ENCODE peak calls at places on chromosomes 4 and X, in nine cellular contexts. J, Z, A, B, I, T, G, M and E are unnamed samples.

GRCh38 chr4:30754021-30754420 is 33.9 kb downstream of the PCDH7 start:
- DNase-seq in T (peak), B (no peak), A (peak), M (no peak), J (no peak), I (no peak), Z (no peak), G (no peak), E (no peak)

GRCh38 chr4:133598779-133599178 is 449.7 kb downstream of the PCDH10 start:
- DNase-seq in I (no peak), T (no peak), G (no peak), B (peak), A (peak), M (no peak), J (no peak), Z (no peak), E (no peak)

GRCh38 chr4:6205973-6206372 is 5.6 kb upstream of the JAKMIP1 start:
- DNase-seq in M (no peak), J (no peak), A (no peak), B (no peak), T (no peak), G (no peak), I (no peak), Z (no peak), E (no peak)

GRCh38 chr4:53551963-53552362 is 39.3 kb downstream of the LNX1 start:
- DNase-seq in Z (no peak), T (peak), G (no peak), B (peak), A (no peak), I (no peak), J (no peak), M (no peak), E (no peak)

GRCh38 chr4:56744030-56744429 is 62.9 kb upstream of the HOPX start:
- DNase-seq in T (no peak), I (no peak), A (no peak), J (no peak), Z (no peak), M (no peak), B (no peak), G (no peak), E (no peak)

GRCh38 chr4:35793766-35794165 is 450.5 kb downstream of the ARAP2 start:
- DNase-seq in B (no peak), A (no peak), T (no peak), M (no peak), J (no peak), I (no peak), Z (no peak), G (no peak), E (no peak)

GRCh38 chrX:154750301-154751120 is at the start of gene GAB3:
- DNase-seq in A (no peak), G (no peak), M (no peak), J (no peak), Z (no peak), I (peak), T (peak), B (peak), E (no peak)

GRCh38 chrX:7146026-7146702 is 1.3 kb upstream of the STS start:
- DNase-seq in T (no peak), G (no peak), A (peak), I (no peak), Z (no peak), B (no peak), M (no peak), J (no peak), E (no peak)

GRCh38 chrX:12360389-12360788 is 222.1 kb downstream of the FRMPD4 start:
- DNase-seq in Z (no peak), A (peak), J (no peak), G (no peak), M (no peak), T (peak), B (peak), I (no peak), E (peak)

GRCh38 chr4:101393256-101393655 is 45.9 kb upstream of the PPP3CA start:
- DNase-seq in G (peak), A (peak), Z (no peak), T (peak), B (no peak), J (no peak), M (peak), I (no peak), E (peak)

GRCh38 chr4:76441881-76442280 is 6.9 kb downstream of the SHROOM3 start:
- DNase-seq in Z (no peak), A (no peak), J (no peak), I (no peak), G (no peak), T (no peak), M (no peak), B (no peak), E (no peak)

GRCh38 chr4:7156273-7157139 is 35.8 kb upstream of the SORCS2 start:
- DNase-seq in I (no peak), J (no peak), A (peak), T (peak), B (peak), Z (no peak), G (no peak), M (no peak), E (no peak)

GRCh38 chr4:16887887-16888286 is 10.6 kb downstream of the LDB2 start:
- DNase-seq in B (no peak), A (no peak), J (no peak), Z (no peak), I (no peak), M (no peak), T (no peak), G (no peak), E (no peak)

GRCh38 chr4:126740687-126741086 is 892.1 kb upstream of the INTU start:
- DNase-seq in B (no peak), J (no peak), A (no peak), M (no peak), G (no peak), T (no peak), I (no peak), Z (no peak), E (no peak)

GRCh38 chrX:147565239-147565638 is 346.5 kb upstream of the FMR1 start:
- DNase-seq in J (no peak), G (no peak), I (no peak), B (no peak), Z (no peak), A (peak), T (peak), M (no peak), E (no peak)

GRCh38 chr4:5044341-5044740 is 6.9 kb upstream of the STK32B start:
- DNase-seq in G (no peak), B (no peak), J (no peak), Z (no peak), I (no peak), A (no peak), M (no peak), T (no peak), E (peak)

GRCh38 chr4:112007361-112007760 is 137.9 kb upstream of the FAM241A start:
- DNase-seq in B (no peak), G (no peak), T (no peak), I (no peak), Z (no peak), A (no peak), J (no peak), M (no peak), E (no peak)

GRCh38 chr4:186486172-186486571 is 69.2 kb downstream of the MTNR1A start:
- DNase-seq in Z (no peak), T (peak), I (no peak), M (no peak), G (no peak), A (no peak), B (peak), J (no peak), E (no peak)

GRCh38 chrX:101386542-101386885 is 523 bp upstream of the BTK start:
- DNase-seq in J (no peak), B (no peak), I (no peak), M (no peak), T (no peak), Z (no peak), A (no peak), G (no peak), E (no peak)

GRCh38 chr4:25773358-25773757 is 89.4 kb downstream of the SEL1L3 start:
- DNase-seq in I (no peak), J (no peak), G (no peak), A (no peak), Z (no peak), B (no peak), T (no peak), M (no peak), E (no peak)

GRCh38 chrX:2710496-2710895 is 19.4 kb downstream of the CD99 start:
- DNase-seq in M (peak), B (no peak), J (no peak), Z (no peak), I (no peak), T (peak), A (peak), G (no peak), E (peak)

GRCh38 chr4:41098093-41098492 is 116.2 kb downstream of the APBB2 start:
- DNase-seq in G (no peak), B (no peak), T (no peak), I (no peak), M (no peak), Z (no peak), J (no peak), A (no peak), E (no peak)

GRCh38 chr4:4969298-4969697 is 50.0 kb downstream of the CYTL1 start:
- DNase-seq in I (no peak), M (peak), J (no peak), B (peak), Z (no peak), A (no peak), G (peak), T (peak), E (no peak)

GRCh38 chr4:7506119-7506518 is 71.4 kb upstream of the PSAPL1 start:
- DNase-seq in J (no peak), B (peak), M (no peak), G (peak), I (no peak), T (no peak), Z (no peak), A (no peak), E (no peak)

GRCh38 chr4:7941111-7942018 is 1.7 kb upstream of the AFAP1 start:
- DNase-seq in Z (no peak), A (peak), J (no peak), G (no peak), T (no peak), M (no peak), I (no peak), B (peak), E (no peak)

GRCh38 chrX:34884693-34885277 is 57.8 kb upstream of the FAM47B start:
- DNase-seq in M (peak), I (no peak), Z (no peak), G (peak), B (peak), A (peak), T (peak), J (no peak), E (peak)

GRCh38 chrX:30888526-30889146 is 418 bp downstream of the TAB3 start:
- DNase-seq in I (no peak), Z (peak), T (peak), G (no peak), A (no peak), B (peak), M (no peak), J (peak), E (no peak)

GRCh38 chrX:38426785-38427184 is 74.4 kb downstream of the OTC start:
- DNase-seq in T (peak), J (no peak), G (no peak), B (peak), I (no peak), Z (no peak), M (no peak), A (no peak), E (no peak)

GRCh38 chr4:126753592-126753991 is 879.2 kb upstream of the INTU start:
- DNase-seq in B (no peak), I (no peak), M (no peak), J (no peak), Z (no peak), A (no peak), T (no peak), G (no peak), E (no peak)

GRCh38 chrX:153456704-153457103 is 10.8 kb upstream of the TREX2 start:
- DNase-seq in Z (no peak), I (no peak), M (no peak), G (no peak), B (no peak), T (no peak), A (no peak), J (no peak), E (no peak)

GRCh38 chr4:80367737-80368136 is 32.2 kb downstream of the CFAP299 start:
- DNase-seq in I (no peak), Z (no peak), J (no peak), T (peak), A (peak), B (no peak), M (no peak), G (peak), E (no peak)

GRCh38 chrX:18424482-18425198 is 768 bp upstream of the CDKL5 start:
- DNase-seq in Z (peak), I (peak), G (no peak), A (peak), B (peak), M (no peak), J (no peak), T (peak), E (no peak)

GRCh38 chr4:5894266-5894665 is 1.4 kb upstream of the CRMP1 start:
- DNase-seq in T (no peak), J (no peak), G (no peak), M (no peak), I (no peak), A (no peak), Z (no peak), B (no peak), E (no peak)

GRCh38 chr4:177632481-177632880 is 190.2 kb upstream of the AGA start:
- DNase-seq in G (no peak), Z (no peak), T (no peak), J (no peak), I (no peak), M (no peak), B (peak), A (peak), E (no peak)